ENCODE peak calls at places on chromosomes 3 and 15, in ten cellular contexts. B is T47D; D is T-helper 2 cell; F is stimulated activated naive CD8-positive, alpha-beta T cell treated with anti-CD3 and anti-CD28 coated beads, Interleukin-15, Interleukin-2, amounts not matched to agents 100 U/mL and 50 U/mL, for 24 hours; L is stimulated activated naive CD4-positive, alpha-beta T cell; Z is cardiac muscle cell; R is NCI-H1092; Q is activated CD8-positive, alpha-beta memory T cell treated with anti-CD3 and anti-CD28 coated beads for 48 hours; X is HuH-7.5; T is heart right ventricle. E is an unnamed sample.

GRCh38 chr3:80297720-80298119 is 529.9 kb upstream of the ROBO1 start:
- DNase-seq in R (no peak), Q (no peak), L (no peak), X (no peak), F (no peak), D (no peak), Z (no peak), T (no peak), B (no peak), E (no peak)

GRCh38 chr15:101371081-101371480 is 76.0 kb upstream of the SNRPA1 start:
- DNase-seq in Z (no peak), R (no peak), T (no peak), B (no peak), D (no peak), Q (no peak), F (no peak), X (no peak), L (no peak), E (no peak)

GRCh38 chr3:172877011-172877410 is 126.5 kb downstream of the ECT2 start:
- DNase-seq in L (no peak), D (no peak), F (no peak), T (no peak), B (no peak), Z (peak; percentile 88), R (no peak), Q (no peak), X (no peak), E (no peak)

GRCh38 chr3:72262707-72263106 is 477.8 kb upstream of the PROK2 start:
- DNase-seq in F (no peak), X (no peak), D (no peak), L (no peak), Z (no peak), B (no peak), T (no peak), R (no peak), Q (no peak), E (no peak)

GRCh38 chr3:21477896-21478295 is 273.1 kb downstream of the ZNF385D start:
- DNase-seq in Z (no peak), L (no peak), R (no peak), Q (no peak), X (no peak), F (no peak), T (no peak), B (no peak), D (no peak), E (no peak)

GRCh38 chr15:50390549-50391264 is 33.5 kb upstream of the USP8 start:
- DNase-seq in D (no peak), F (no peak), X (no peak), T (no peak), B (peak; percentile 20), R (no peak), Z (no peak), Q (no peak), L (no peak), E (no peak)

GRCh38 chr3:53744351-53744750 is 101.9 kb downstream of the CHDH start:
- DNase-seq in X (no peak), Z (no peak), R (peak; percentile 70), B (peak; percentile 57), Q (no peak), T (no peak), F (no peak), D (no peak), L (no peak), E (no peak)

GRCh38 chr3:110164632-110165240 is 827.4 kb upstream of the DPPA4 start:
- DNase-seq in T (no peak), X (peak; percentile 12), F (no peak), R (no peak), B (no peak), Z (no peak), L (no peak), Q (no peak), D (no peak), E (no peak)

GRCh38 chr3:68648494-68648893 is 283.9 kb downstream of the TAFA4 start:
- DNase-seq in X (no peak), Z (no peak), B (no peak), F (no peak), R (no peak), Q (no peak), T (no peak), L (no peak), D (no peak), E (no peak)

GRCh38 chr3:64329037-64329436 is 103.8 kb upstream of the PRICKLE2 start:
- DNase-seq in R (no peak), L (no peak), Q (no peak), D (no peak), F (no peak), T (no peak), B (peak; percentile 26), Z (peak; percentile 38), X (no peak), E (no peak)

GRCh38 chr15:69104050-69104750 is 56.2 kb upstream of the GLCE start:
- DNase-seq in X (no peak), D (no peak), Q (no peak), F (no peak), B (no peak), Z (no peak), R (no peak), T (no peak), L (no peak), E (peak; percentile 7)

GRCh38 chr3:61889259-61889658 is 327.9 kb downstream of the PTPRG start:
- DNase-seq in Q (no peak), F (no peak), L (no peak), D (no peak), Z (no peak), B (no peak), X (no peak), T (no peak), R (no peak), E (no peak)

GRCh38 chr3:29694331-29694730 is 413.5 kb downstream of the RBMS3 start:
- DNase-seq in T (no peak), D (no peak), X (no peak), Q (no peak), B (no peak), R (no peak), F (no peak), L (no peak), Z (no peak), E (no peak)

GRCh38 chr3:42535981-42536784 is 33.7 kb downstream of the VIPR1 start:
- DNase-seq in Z (peak; percentile 73), B (peak; percentile 85), X (peak; percentile 71), L (no peak), Q (no peak), D (peak; percentile 31), F (peak; percentile 49), T (peak; percentile 29), R (no peak), E (peak; percentile 72)

GRCh38 chr3:117628896-117629295 is 919.3 kb downstream of the TUSC7 start:
- DNase-seq in Z (no peak), D (no peak), R (peak; percentile 98), L (no peak), Q (no peak), T (peak; percentile 19), F (no peak), X (no peak), B (peak; percentile 54), E (no peak)

GRCh38 chr15:77541421-77542181 is 91.1 kb downstream of the LINGO1 start:
- DNase-seq in L (no peak), R (no peak), Z (no peak), X (no peak), D (no peak), F (no peak), T (peak; percentile 43), B (no peak), Q (no peak), E (no peak)

GRCh38 chr3:41893977-41894376 is 67.9 kb downstream of the ULK4 start:
- DNase-seq in Q (no peak), L (no peak), D (no peak), Z (peak; percentile 50), T (peak; percentile 22), X (no peak), F (no peak), R (no peak), B (peak; percentile 73), E (peak; percentile 13)

GRCh38 chr15:52162260-52162659 is 28.9 kb downstream of the GNB5 start:
- DNase-seq in B (no peak), Z (no peak), R (no peak), D (no peak), F (no peak), T (no peak), L (no peak), Q (no peak), X (no peak), E (no peak)

GRCh38 chr15:29611057-29611456 is 211.2 kb downstream of the TJP1 start:
- DNase-seq in R (no peak), X (no peak), B (no peak), F (no peak), Z (no peak), L (no peak), Q (no peak), D (no peak), T (no peak), E (no peak)

GRCh38 chr3:189099031-189099471 is 72.7 kb upstream of the TPRG1 start:
- DNase-seq in L (no peak), T (peak; percentile 85), Z (no peak), B (peak; percentile 100), D (no peak), Q (no peak), F (no peak), X (no peak), R (no peak), E (no peak)

GRCh38 chr3:159169828-159170227 is 368.0 kb downstream of the MFSD1 start:
- DNase-seq in R (no peak), X (no peak), Z (no peak), B (peak; percentile 37), T (no peak), L (no peak), D (no peak), Q (no peak), F (no peak), E (no peak)

GRCh38 chr3:152160350-152161011 is 108.2 kb upstream of the MBNL1 start:
- DNase-seq in Q (no peak), X (no peak), D (no peak), B (no peak), L (no peak), Z (no peak), R (no peak), F (no peak), T (no peak), E (no peak)

GRCh38 chr3:121482651-121483050 is 63.1 kb downstream of the POLQ start:
- DNase-seq in R (no peak), F (no peak), D (no peak), T (no peak), Z (no peak), L (no peak), Q (no peak), B (no peak), X (no peak), E (no peak)

GRCh38 chr15:38069506-38069905 is 135.1 kb downstream of the TMCO5A start:
- DNase-seq in R (no peak), D (no peak), Z (no peak), F (no peak), X (no peak), Q (no peak), T (peak; percentile 23), L (no peak), B (no peak), E (peak; percentile 24)

GRCh38 chr3:146153429-146153828 is 7.6 kb downstream of the PLOD2 start:
- DNase-seq in B (no peak), L (no peak), R (no peak), Q (no peak), D (no peak), F (no peak), T (no peak), X (no peak), Z (no peak), E (no peak)

GRCh38 chr3:99126291-99126690 is 224.8 kb upstream of the DCBLD2 start:
- DNase-seq in X (no peak), B (no peak), Q (no peak), R (no peak), F (no peak), L (no peak), T (no peak), Z (no peak), D (no peak), E (no peak)

GRCh38 chr3:126357299-126358037 is at the start of gene KLF15:
- DNase-seq in X (peak; percentile 98), R (peak; percentile 13), B (peak; percentile 87), D (peak; percentile 64), Q (peak; percentile 69), Z (peak; percentile 96), L (peak; percentile 47), T (peak; percentile 81), F (peak; percentile 83), E (peak; percentile 78)

GRCh38 chr3:100709840-100710235 is 544 bp downstream of the TFG start:
- DNase-seq in Z (peak; percentile 92), B (peak; percentile 19), R (peak; percentile 11), X (peak; percentile 16), T (peak; percentile 18), L (peak; percentile 23), Q (no peak), F (peak; percentile 53), D (no peak), E (peak; percentile 68)